ENCODE peak calls at places on chromosomes 6 and 20, in nine cellular contexts. P is right atrium auricular region; G is psoas muscle; U is GM23248; F is effector memory CD4-positive, alpha-beta T cell; W is AG09309; S is breast epithelium; Y is AG04449; Q is HFF-Myc. D is an unnamed sample.

GRCh38 chr6:149323925-149324324 is 6.4 kb downstream of the TAB2 start:
- DNase-seq in Y (no peak), U (no peak), G (no peak), Q (no peak), P (no peak), F (no peak), W (no peak), S (no peak), D (no peak)

GRCh38 chr20:32737371-32738223 is 5.7 kb downstream of the COMMD7 start:
- DNase-seq in G (no peak), W (peak; percentile 57), F (no peak), Q (peak; percentile 44), S (no peak), Y (peak; percentile 60), P (no peak), U (peak; percentile 78), D (peak; percentile 81)

GRCh38 chr6:134314236-134314821 is 3.6 kb downstream of the SGK1 start:
- DNase-seq in G (no peak), Q (no peak), P (no peak), U (no peak), Y (no peak), W (no peak), S (no peak), F (no peak), D (no peak)

GRCh38 chr6:41638002-41638800 is at the start of gene MDFI:
- DNase-seq in G (no peak), F (no peak), P (no peak), Q (no peak), U (no peak), W (no peak), Y (no peak), S (no peak), D (peak; percentile 63)

GRCh38 chr6:133456934-133457333 is 215.8 kb downstream of the EYA4 start:
- DNase-seq in S (no peak), P (no peak), Q (no peak), G (no peak), F (no peak), Y (no peak), W (no peak), U (no peak), D (no peak)

GRCh38 chr20:8433286-8433685 is 301.2 kb downstream of the PLCB1 start:
- DNase-seq in P (no peak), U (no peak), Y (no peak), G (no peak), Q (no peak), W (no peak), F (no peak), S (no peak), D (no peak)

GRCh38 chr6:34383171-34383631 is 9.3 kb downstream of the NUDT3 start:
- DNase-seq in S (no peak), U (peak; percentile 52), Q (no peak), F (no peak), G (no peak), W (no peak), Y (no peak), P (no peak), D (peak; percentile 59)

GRCh38 chr6:151765444-151765886 is 42.0 kb upstream of the ESR1 start:
- DNase-seq in P (peak; percentile 64), Q (peak; percentile 72), S (no peak), F (no peak), U (peak; percentile 90), W (peak; percentile 76), Y (peak; percentile 29), G (no peak), D (peak; percentile 94)

GRCh38 chr6:54716869-54717268 is 129.7 kb upstream of the FAM83B start:
- DNase-seq in Q (peak; percentile 30), S (no peak), P (no peak), W (no peak), U (peak; percentile 7), Y (no peak), G (no peak), F (no peak), D (peak; percentile 48)

GRCh38 chr6:44139351-44139743 is 12.0 kb downstream of the TMEM63B start:
- DNase-seq in W (no peak), Q (no peak), Y (no peak), G (no peak), P (no peak), U (no peak), S (no peak), F (no peak), D (no peak)

GRCh38 chr20:4413314-4414045 is 308.2 kb upstream of the PRND start:
- DNase-seq in Q (no peak), W (no peak), S (no peak), U (no peak), Y (no peak), F (no peak), G (no peak), P (no peak), D (no peak)

GRCh38 chr6:54335871-54336270 is 27.6 kb downstream of the TINAG start:
- DNase-seq in Y (peak; percentile 93), Q (peak; percentile 91), F (no peak), G (no peak), W (peak; percentile 96), S (no peak), U (peak; percentile 92), P (no peak), D (peak; percentile 75)

GRCh38 chr6:81307640-81308214 is 444.8 kb downstream of the TENT5A start:
- DNase-seq in S (no peak), P (no peak), U (no peak), G (no peak), W (no peak), F (no peak), Q (no peak), Y (no peak), D (no peak)

GRCh38 chr6:132190815-132191175 is 210.5 kb downstream of the MOXD1 start:
- DNase-seq in G (no peak), Y (no peak), F (no peak), W (peak; percentile 55), P (no peak), U (peak; percentile 85), Q (peak; percentile 49), S (no peak), D (peak; percentile 85)

GRCh38 chr6:69917834-69918233 is 51.5 kb downstream of the COL19A1 start:
- DNase-seq in U (peak; percentile 87), S (no peak), G (no peak), F (no peak), P (no peak), Q (peak; percentile 15), W (no peak), Y (peak; percentile 10), D (peak; percentile 85)

GRCh38 chr6:159646731-159647130 is 46.3 kb downstream of the SOD2 start:
- DNase-seq in Q (no peak), S (no peak), Y (no peak), W (peak; percentile 24), P (no peak), G (no peak), U (peak; percentile 64), F (no peak), D (peak; percentile 51)

GRCh38 chr6:135383297-135383696 is 114.2 kb downstream of the AHI1 start:
- DNase-seq in P (no peak), Y (no peak), S (no peak), U (peak; percentile 8), G (no peak), Q (no peak), W (no peak), F (no peak), D (no peak)

GRCh38 chr20:35325385-35325784 is 33.2 kb upstream of the FAM83C start:
- DNase-seq in S (no peak), G (no peak), U (no peak), P (no peak), Y (no peak), F (no peak), W (no peak), Q (no peak), D (no peak)

GRCh38 chr6:105601541-105602174 is 198.8 kb upstream of the PREP start:
- DNase-seq in G (peak; percentile 71), Y (peak; percentile 76), F (no peak), U (peak; percentile 99), P (peak; percentile 92), S (peak; percentile 52), Q (no peak), W (peak; percentile 100), D (peak; percentile 99)

GRCh38 chr6:32432050-32432450 is 7.6 kb upstream of the HLA-DRA start:
- DNase-seq in W (no peak), G (no peak), U (peak; percentile 52), S (no peak), P (no peak), Q (no peak), Y (no peak), F (no peak), D (peak; percentile 64)

DNA sequence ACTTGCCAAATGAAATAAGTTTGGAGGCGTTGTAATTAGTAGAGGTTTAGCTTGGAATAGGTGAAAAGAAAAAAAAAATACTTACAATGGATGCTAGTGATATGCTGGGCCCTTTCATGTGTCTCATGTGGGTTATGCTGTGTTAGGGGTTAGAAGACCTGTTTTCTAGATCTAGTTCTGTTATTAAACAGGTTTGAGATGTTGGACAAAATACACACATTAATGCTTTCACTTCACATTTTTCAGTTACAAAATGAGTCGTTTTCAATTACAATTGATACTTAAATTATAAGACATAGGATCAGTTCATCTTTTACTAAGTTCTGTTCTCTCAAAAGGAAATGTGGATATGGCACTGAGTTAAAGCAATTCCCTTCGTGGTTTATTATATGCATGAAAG is 509.8 kb downstream of the EPM2A start:
- DNase-seq in P (no peak), S (no peak), W (no peak), Q (no peak), Y (no peak), U (no peak), F (no peak), G (no peak), D (no peak)
- H3K4me3 ChIP-seq in P (no peak overlapping the region), S (no peak overlapping the region), W (no peak overlapping the region), Q (no peak overlapping the region), Y (no peak overlapping the region), U (no peak overlapping the region), F (no peak overlapping the region), G (no peak overlapping the region), D (no peak overlapping the region)

GRCh38 chr6:24704468-24704867 is 14.5 kb downstream of the C6orf62 start:
- DNase-seq in P (no peak), U (no peak), Q (no peak), S (no peak), W (no peak), F (no peak), Y (no peak), G (no peak), D (no peak)
- H3K4me3 ChIP-seq in P (no peak overlapping the region), U (no peak overlapping the region), Q (no peak overlapping the region), S (no peak overlapping the region), W (no peak overlapping the region), F (no peak overlapping the region), Y (no peak overlapping the region), G (no peak overlapping the region), D (no peak overlapping the region)

DNA sequence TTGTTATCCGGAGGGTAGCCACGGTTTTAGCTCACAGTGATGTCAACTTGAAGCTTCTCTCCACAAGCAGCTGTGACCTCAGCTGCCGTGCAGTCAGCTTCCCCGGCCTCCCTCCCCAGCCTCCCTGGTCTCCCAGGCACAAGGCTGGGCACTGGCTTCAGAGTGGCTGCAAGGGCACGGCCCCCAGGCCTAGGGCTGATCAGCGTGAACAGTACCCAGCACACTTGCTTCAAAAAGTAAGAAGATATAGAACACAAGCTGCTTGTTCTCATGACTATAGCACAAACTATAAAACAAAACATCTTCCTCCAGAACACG is 199.2 kb upstream of the THBS2 start:
- DNase-seq in G (no peak), P (no peak), Q (no peak), Y (no peak), W (no peak), F (no peak), S (no peak), U (no peak), D (no peak)
- H3K4me3 ChIP-seq in G (peak overlapping the region; percentile 46), P (no peak overlapping the region), Q (no peak overlapping the region), Y (no peak overlapping the region), W (no peak overlapping the region), F (no peak overlapping the region), S (peak overlapping the region; percentile 50), U (peak overlapping the region; percentile 62), D (no peak overlapping the region)

GRCh38 chr20:40744494-40745175 is 55.6 kb upstream of the MAFB start:
- DNase-seq in F (no peak), Y (no peak), U (no peak), Q (no peak), G (no peak), W (no peak), S (no peak), P (no peak), D (no peak)
- H3K4me3 ChIP-seq in F (no peak overlapping the region), Y (no peak overlapping the region), U (no peak overlapping the region), Q (no peak overlapping the region), G (no peak overlapping the region), W (no peak overlapping the region), S (no peak overlapping the region), P (no peak overlapping the region), D (no peak overlapping the region)

D was measured in choroid plexus epithelial cell.